ENCODE peak calls at places on chromosomes 16 and 17, in seven cellular contexts. X is GM23248, L is neural progenitor cell, D is keratinocyte, I is GM23338, Q is HepG2, S is K562. W is an unnamed sample.
A peak's percentile ranks its signal among the peaks of the same experiment; 100 is the strongest.

GRCh38 chr17:78665952-78666920 is 89.0 kb upstream of the DNAH17 start:
- DNase-seq in D (no peak), L (peak; percentile 24), Q (peak; percentile 88), S (peak; percentile 84), X (peak; percentile 67), I (no peak), W (no peak)

GRCh38 chr16:85947511-85948509 is 48.8 kb downstream of the IRF8 start:
- DNase-seq in I (no peak), D (no peak), X (no peak), L (no peak), S (no peak), Q (no peak), W (no peak)

GRCh38 chr17:33291248-33292183 is 1.6 kb downstream of the ASIC2 start:
- DNase-seq in X (peak; percentile 48), D (no peak), I (peak; percentile 71), S (peak; percentile 16), L (peak; percentile 77), Q (no peak), W (peak; percentile 45)

GRCh38 chr17:67260051-67260987 is 15.3 kb upstream of the HELZ start:
- DNase-seq in D (no peak), S (no peak), L (no peak), I (no peak), Q (peak; percentile 77), X (peak; percentile 74), W (peak; percentile 20)

GRCh38 chr16:77938913-77939312 is 83.4 kb upstream of the CLEC3A start:
- DNase-seq in S (no peak), L (no peak), Q (no peak), D (no peak), X (no peak), I (no peak), W (no peak)

GRCh38 chr17:56948491-56948890 is 12.4 kb downstream of the COIL start:
- DNase-seq in X (peak; percentile 34), Q (no peak), D (no peak), L (no peak), S (no peak), I (no peak), W (peak; percentile 38)

GRCh38 chr16:50296807-50297206 is 30.5 kb downstream of the ADCY7 start:
- DNase-seq in D (no peak), L (no peak), I (no peak), X (no peak), S (no peak), Q (no peak), W (no peak)

GRCh38 chr17:7015587-7016020 is 3.2 kb downstream of the RNASEK start:
- DNase-seq in I (no peak), S (no peak), Q (no peak), L (no peak), X (peak; percentile 55), D (no peak), W (no peak)

GRCh38 chr16:49620868-49621239 is 235.1 kb downstream of the ZNF423 start:
- DNase-seq in X (no peak), D (no peak), L (no peak), S (peak; percentile 23), I (no peak), Q (no peak), W (no peak)

GRCh38 chr17:17750881-17751280 is 69.6 kb downstream of the RAI1 start:
- DNase-seq in S (no peak), Q (no peak), L (no peak), I (no peak), X (no peak), D (no peak), W (no peak)

GRCh38 chr17:76537288-76537577 is 276 bp downstream of the CYGB start:
- DNase-seq in X (peak; percentile 80), S (no peak), Q (no peak), I (no peak), D (no peak), L (no peak), W (no peak)

GRCh38 chr16:67349172-67349571 is 22.6 kb downstream of the LRRC36 start:
- DNase-seq in D (peak; percentile 1), I (peak; percentile 48), S (peak; percentile 26), L (no peak), Q (peak; percentile 53), X (peak; percentile 60), W (peak; percentile 28)

GRCh38 chr17:66551839-66552238 is 249.4 kb downstream of the PRKCA start:
- DNase-seq in S (no peak), D (no peak), Q (no peak), X (no peak), L (no peak), I (no peak), W (no peak)

GRCh38 chr17:55990332-55991006 is 162.8 kb upstream of the ANKFN1 start:
- DNase-seq in D (no peak), S (no peak), X (no peak), I (peak; percentile 55), Q (no peak), L (peak; percentile 14), W (no peak)

GRCh38 chr16:9012848-9013507 is 49.3 kb upstream of the USP7 start:
- DNase-seq in S (no peak), L (peak; percentile 81), X (peak; percentile 22), I (peak; percentile 92), Q (no peak), D (no peak), W (peak; percentile 5)

GRCh38 chr17:4980644-4981216 is 6.7 kb downstream of the CAMTA2 start:
- DNase-seq in L (peak; percentile 85), S (peak; percentile 66), I (peak; percentile 95), X (peak; percentile 45), D (no peak), Q (peak; percentile 54), W (peak; percentile 62)

GRCh38 chr17:77373298-77374169 is 232.8 kb downstream of the SEC14L1 start:
- DNase-seq in I (peak; percentile 71), Q (no peak), X (peak; percentile 73), D (no peak), L (peak; percentile 78), S (no peak), W (no peak)

GRCh38 chr16:2839650-2840450 is 9.7 kb downstream of the ZG16B start:
- DNase-seq in S (no peak), D (no peak), Q (no peak), X (no peak), L (no peak), I (no peak), W (no peak)

GRCh38 chr16:2836646-2837508 is 6.8 kb downstream of the ZG16B start:
- DNase-seq in X (peak; percentile 41), L (no peak), D (no peak), Q (no peak), S (no peak), I (no peak), W (peak; percentile 21)

GRCh38 chr16:2838928-2839327 is 8.8 kb downstream of the ZG16B start:
- DNase-seq in Q (peak; percentile 72), X (peak; percentile 94), I (peak; percentile 93), D (no peak), S (peak; percentile 75), L (peak; percentile 90), W (peak; percentile 84)

GRCh38 chr16:2834968-2835367 is 4.9 kb downstream of the ZG16B start:
- DNase-seq in I (no peak), D (no peak), L (no peak), S (no peak), X (no peak), Q (no peak), W (no peak)

GRCh38 chr16:2835638-2836493 is 5.8 kb downstream of the ZG16B start:
- DNase-seq in D (peak; percentile 98), X (peak; percentile 93), L (no peak), Q (peak; percentile 72), S (no peak), I (peak; percentile 56), W (peak; percentile 70)
- H2AFZ ChIP-seq in D (peak overlapping the region; percentile 3), X (no peak overlapping the region), L (no peak overlapping the region), Q (peak overlapping the region; percentile 59), S (no peak overlapping the region), I (peak overlapping the region; percentile 60), W (no peak overlapping the region)

DNA sequence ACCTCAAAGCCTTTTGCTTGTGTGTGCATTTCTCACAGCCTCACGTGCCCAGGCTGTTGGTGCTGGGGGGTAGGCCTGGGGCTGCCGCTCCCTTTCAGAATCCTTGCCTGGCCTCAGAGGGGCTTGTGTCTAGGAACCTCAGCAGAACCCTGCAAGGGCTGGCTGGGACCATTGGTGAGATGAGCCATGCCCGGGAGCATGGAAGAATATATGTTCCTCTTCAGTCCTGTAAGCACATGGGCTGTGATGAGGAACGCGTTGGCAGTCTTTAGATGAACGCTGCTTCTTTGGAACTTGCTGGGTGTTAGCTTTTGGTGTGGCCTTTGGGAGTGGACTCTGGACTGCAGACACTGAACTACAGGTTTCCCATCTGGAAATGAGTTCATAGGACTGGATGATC is 32.0 kb upstream of the SLC5A10 start:
- DNase-seq in S (no peak), Q (peak; percentile 43), L (no peak), I (no peak), D (no peak), X (no peak), W (no peak)
- H3K36me3 ChIP-seq in S (peaks cover 21% of the 10 kb centered on the region), Q (peaks cover 24% of the 10 kb centered on the region), L (peaks cover 7% of the 10 kb centered on the region), I (no peaks in the 10 kb centered on the region), D (peaks cover 8% of the 10 kb centered on the region), X (no peaks in the 10 kb centered on the region), W (peaks cover 4% of the 10 kb centered on the region)

DNA sequence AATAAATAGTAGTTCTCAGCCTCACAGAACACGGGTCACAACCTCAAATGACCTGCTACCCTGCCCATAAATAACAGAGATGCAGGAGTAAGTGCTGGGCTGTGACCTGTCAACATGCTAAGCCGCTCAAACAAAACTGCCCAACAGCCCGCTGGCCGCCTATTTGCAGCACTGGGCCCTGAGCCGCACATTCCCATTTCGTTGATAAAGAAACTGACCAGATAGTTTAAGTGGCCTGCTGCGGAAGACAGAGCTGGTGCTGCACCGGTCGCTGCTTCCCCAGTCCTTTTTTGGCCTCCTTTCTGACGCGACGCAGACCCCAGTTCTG is 443 bp upstream of the SLC6A2 start:
- DNase-seq in Q (no peak), L (no peak), I (no peak), S (no peak), X (no peak), D (no peak), W (no peak)
- TF ChIP-seq EZH2 in Q (no peak), L (no peak), I (no peak), S (no peak), X (no peak), D (peak; percentile 22), W (no peak)

DNA sequence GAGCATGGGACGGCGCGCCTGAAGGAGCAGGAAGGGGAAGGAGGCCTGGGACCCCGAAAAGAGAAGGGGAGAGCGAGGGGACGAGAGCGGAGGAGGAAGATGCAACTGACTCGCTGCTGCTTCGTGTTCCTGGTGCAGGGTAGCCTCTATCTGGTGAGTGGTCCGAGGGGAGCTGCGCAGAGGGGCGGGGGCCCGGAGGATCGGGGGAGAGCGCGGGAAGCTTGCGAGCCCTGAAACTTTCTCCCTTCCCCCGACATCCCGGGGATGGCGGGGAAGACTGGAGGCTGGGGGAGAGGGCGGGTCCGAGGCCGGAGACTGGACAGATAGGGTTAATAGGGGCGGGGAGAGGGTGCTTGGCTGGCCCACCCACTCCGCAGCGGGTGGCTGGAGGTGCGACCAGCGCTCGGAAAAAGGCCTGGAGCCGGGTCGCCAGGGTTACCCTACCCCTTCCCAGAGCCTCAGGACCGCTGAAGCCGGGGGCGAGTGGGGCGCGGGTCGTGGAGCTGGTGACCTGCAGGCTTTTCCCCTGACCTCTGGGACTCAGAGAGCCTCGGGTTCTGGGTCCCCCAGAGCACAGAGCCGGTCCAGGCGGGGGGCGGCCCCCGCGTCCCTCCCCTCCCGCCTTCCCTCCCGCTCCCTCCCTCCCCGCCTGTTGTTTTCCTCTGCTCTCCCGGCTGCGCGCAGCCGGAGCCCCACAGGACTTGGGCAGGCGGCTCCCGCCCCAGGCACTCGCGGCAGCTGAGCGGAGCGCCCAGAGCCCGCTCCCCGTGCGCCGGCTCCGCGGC is 642 bp downstream of the NXPH3 start:
- DNase-seq in S (peak; percentile 86), Q (no peak), I (peak; percentile 82), D (no peak), L (peak; percentile 85), X (peak; percentile 78), W (peak; percentile 35)
- H2AFZ ChIP-seq in S (peak overlapping the region; percentile 82), Q (no peak overlapping the region), I (peak overlapping the region; percentile 98), D (peak overlapping the region; percentile 80), L (peak overlapping the region; percentile 86), X (peak overlapping the region; percentile 82), W (peak overlapping the region; percentile 48)

W was measured in fibroblast of lung.